ENCODE peak calls at places on chromosome 2, in five cellular contexts. Q is aorta, Y is body of pancreas, A is AG09309, X is NCI-H1092 treated with DMSO at 0.1 percent for 48 hours. C is an unnamed sample.

GRCh38 chr2:224687156-224687555 is 29.0 kb downstream of the CCDC195 start:
- DNase-seq in Q (no peak), Y (no peak), A (no peak), X (no peak), C (no peak)

GRCh38 chr2:5699963-5700362 is 7.8 kb downstream of the SOX11 start:
- DNase-seq in Q (no peak), Y (no peak), A (no peak), X (no peak), C (no peak)

GRCh38 chr2:191625016-191625415 is 52.9 kb upstream of the NABP1 start:
- DNase-seq in Q (no peak), Y (peak; percentile 24), A (no peak), X (no peak), C (no peak)

GRCh38 chr2:218448934-218449333 is 30.0 kb downstream of the VIL1 start:
- DNase-seq in Q (no peak), Y (no peak), A (no peak), X (no peak), C (no peak)

GRCh38 chr2:238107525-238108422 is 7.6 kb downstream of the ESPNL start:
- DNase-seq in Q (no peak), Y (no peak), A (no peak), X (no peak), C (peak; percentile 44)

GRCh38 chr2:20689428-20690264 is 22.7 kb downstream of the GDF7 start:
- DNase-seq in Q (no peak), Y (no peak), A (no peak), X (no peak), C (no peak)

GRCh38 chr2:120760446-120761135 is 24.9 kb downstream of the GLI2 start:
- DNase-seq in Q (peak; percentile 86), Y (no peak), A (no peak), X (no peak), C (peak; percentile 19)

GRCh38 chr2:174344716-174345472 is 10.1 kb downstream of the SP9 start:
- DNase-seq in Q (no peak), Y (no peak), A (no peak), X (peak; percentile 18), C (no peak)

GRCh38 chr2:204731996-204732395 is 186.7 kb downstream of the PARD3B start:
- DNase-seq in Q (no peak), Y (no peak), A (no peak), X (no peak), C (no peak)

GRCh38 chr2:40041983-40042382 is 262.9 kb upstream of the THUMPD2 start:
- DNase-seq in Q (no peak), Y (peak; percentile 15), A (peak; percentile 78), X (no peak), C (no peak)

GRCh38 chr2:57881998-57882884 is 164.4 kb upstream of the VRK2 start:
- DNase-seq in Q (no peak), Y (no peak), A (peak; percentile 13), X (peak; percentile 56), C (no peak)

GRCh38 chr2:200635251-200635650 is 49.4 kb downstream of the AOX1 start:
- DNase-seq in Q (no peak), Y (peak; percentile 11), A (no peak), X (no peak), C (no peak)

GRCh38 chr2:168243061-168243460 is 4.3 kb downstream of the STK39 start:
- DNase-seq in Q (no peak), Y (no peak), A (no peak), X (no peak), C (no peak)

GRCh38 chr2:108139521-108139920 is 100.2 kb upstream of the SULT1C3 start:
- DNase-seq in Q (no peak), Y (no peak), A (no peak), X (no peak), C (no peak)

GRCh38 chr2:61814761-61815160 is 39.1 kb downstream of the FAM161A start:
- DNase-seq in Q (no peak), Y (no peak), A (no peak), X (no peak), C (no peak)

GRCh38 chr2:190409616-190410015 is 1.5 kb downstream of the MFSD6 start:
- DNase-seq in Q (no peak), Y (no peak), A (no peak), X (peak; percentile 29), C (no peak)

C was measured in H9.